ENCODE peak calls at places on chromosome 10, in seven cellular contexts. B, E, G, R, K, X and H are unnamed samples.

GRCh38 chr10:130192276-130192848 is 56.2 kb downstream of the GLRX3 start:
- DNase-seq in R (no peak), E (no peak), B (no peak), K (no peak), X (no peak), G (no peak), H (no peak)

GRCh38 chr10:593901-594457 is 95.5 kb downstream of the DIP2C start:
- DNase-seq in E (peak; percentile 86), K (no peak), X (no peak), G (no peak), R (no peak), B (no peak), H (no peak)

GRCh38 chr10:66292456-66292855 is 633.4 kb upstream of the LRRTM3 start:
- DNase-seq in E (no peak), G (no peak), K (no peak), X (no peak), R (no peak), B (no peak), H (no peak)

GRCh38 chr10:34405611-34406462 is 409.3 kb downstream of the PARD3 start:
- DNase-seq in X (no peak), G (no peak), B (no peak), R (no peak), K (peak; percentile 31), E (no peak), H (no peak)

GRCh38 chr10:100766693-100767427 is 21.5 kb downstream of the PAX2 start:
- DNase-seq in R (peak; percentile 76), K (no peak), X (no peak), G (no peak), B (peak; percentile 47), E (no peak), H (no peak)

GRCh38 chr10:64528294-64529002 is 1007.2 kb downstream of the REEP3 start:
- DNase-seq in R (peak; percentile 62), E (no peak), B (no peak), X (no peak), G (no peak), K (no peak), H (no peak)

GRCh38 chr10:30058111-30058510 is 1.3 kb downstream of the JCAD start:
- DNase-seq in B (no peak), E (no peak), K (no peak), R (no peak), X (no peak), G (no peak), H (no peak)

GRCh38 chr10:48253970-48254657 is 20.4 kb downstream of the FRMPD2 start:
- DNase-seq in X (no peak), E (no peak), R (no peak), B (no peak), K (peak; percentile 52), G (no peak), H (no peak)

GRCh38 chr10:29714096-29714874 is 79.5 kb upstream of the SVIL start:
- DNase-seq in B (no peak), E (peak; percentile 79), R (no peak), K (peak; percentile 83), G (peak; percentile 57), X (no peak), H (no peak)

GRCh38 chr10:32155075-32155516 is 98.9 kb upstream of the KIF5B start:
- DNase-seq in E (no peak), B (no peak), K (peak; percentile 84), X (no peak), G (no peak), R (no peak), H (no peak)

GRCh38 chr10:131146790-131147189 is 164.7 kb downstream of the TCERG1L start:
- DNase-seq in G (no peak), R (no peak), E (no peak), X (no peak), K (no peak), B (no peak), H (no peak)

GRCh38 chr10:79102056-79102874 is 33.5 kb downstream of the ZMIZ1 start:
- DNase-seq in G (no peak), R (peak; percentile 70), K (peak; percentile 72), B (peak; percentile 50), E (peak; percentile 71), X (peak; percentile 45), H (no peak)

GRCh38 chr10:73920084-73920483 is 9.2 kb downstream of the PLAU start:
- DNase-seq in B (no peak), E (no peak), G (no peak), X (peak; percentile 38), K (peak; percentile 50), R (peak; percentile 64), H (peak; percentile 86)

GRCh38 chr10:11687357-11687771 is 54.8 kb upstream of the ECHDC3 start:
- DNase-seq in R (no peak), X (peak; percentile 51), G (peak; percentile 32), E (no peak), K (no peak), B (no peak), H (no peak)

GRCh38 chr10:131424836-131425506 is 113.5 kb upstream of the TCERG1L start:
- DNase-seq in X (no peak), R (no peak), E (no peak), B (no peak), G (no peak), K (no peak), H (no peak)

GRCh38 chr10:129865413-129865812 is 98.7 kb downstream of the EBF3 start:
- DNase-seq in E (no peak), X (no peak), R (no peak), B (no peak), K (no peak), G (no peak), H (no peak)

GRCh38 chr10:116098411-116099019 is 174.5 kb downstream of the GFRA1 start:
- DNase-seq in K (peak; percentile 58), E (no peak), G (no peak), R (no peak), X (no peak), B (peak; percentile 26), H (no peak)

GRCh38 chr10:46232084-46232483 is 54.7 kb upstream of the ANTXRL start:
- DNase-seq in R (no peak), X (no peak), K (no peak), E (no peak), G (no peak), B (no peak), H (no peak)

GRCh38 chr10:110944997-110945396 is 25.6 kb downstream of the SHOC2 start:
- DNase-seq in X (no peak), B (no peak), E (peak; percentile 68), R (no peak), K (peak; percentile 71), G (no peak), H (peak; percentile 15)

GRCh38 chr10:113038183-113038582 is 88.1 kb downstream of the TCF7L2 start:
- DNase-seq in E (no peak), K (no peak), X (no peak), G (no peak), B (no peak), R (no peak), H (no peak)

GRCh38 chr10:113038985-113039384 is 88.9 kb downstream of the TCF7L2 start:
- DNase-seq in B (no peak), R (no peak), G (no peak), E (no peak), X (no peak), K (no peak), H (no peak)

GRCh38 chr10:113035724-113036312 is 85.8 kb downstream of the TCF7L2 start:
- DNase-seq in B (no peak), G (no peak), X (no peak), K (peak; percentile 57), E (no peak), R (no peak), H (no peak)

GRCh38 chr10:113037222-113037621 is 87.2 kb downstream of the TCF7L2 start:
- DNase-seq in E (no peak), X (no peak), G (no peak), K (no peak), R (peak; percentile 66), B (no peak), H (no peak)

GRCh38 chr10:113036636-113037035 is 86.6 kb downstream of the TCF7L2 start:
- DNase-seq in K (no peak), R (no peak), B (no peak), X (no peak), E (no peak), G (no peak), H (no peak)
- H3K79me2 ChIP-seq in K (peaks cover 100% of the 10 kb centered on the region), R (peaks cover 44% of the 10 kb centered on the region), B (peaks cover 100% of the 10 kb centered on the region), X (no peaks in the 10 kb centered on the region), E (no peaks in the 10 kb centered on the region), G (peaks cover 100% of the 10 kb centered on the region), H (no peaks in the 10 kb centered on the region)

GRCh38 chr10:50471583-50471975 is 152.2 kb downstream of the SGMS1 start:
- DNase-seq in E (no peak), R (no peak), B (no peak), X (no peak), G (no peak), K (no peak), H (no peak)

GRCh38 chr10:50469288-50469687 is 154.5 kb downstream of the SGMS1 start:
- DNase-seq in K (peak; percentile 65), X (no peak), B (no peak), R (no peak), E (peak; percentile 28), G (no peak), H (no peak)

GRCh38 chr10:50470798-50471582 is 152.8 kb downstream of the SGMS1 start:
- DNase-seq in X (no peak), R (no peak), G (no peak), K (peak; percentile 20), B (no peak), E (no peak), H (no peak)

GRCh38 chr10:50469778-50470193 is 154.0 kb downstream of the SGMS1 start:
- DNase-seq in G (no peak), R (no peak), K (peak; percentile 50), B (no peak), E (peak; percentile 13), X (no peak), H (no peak)

GRCh38 chr10:50470345-50470744 is 153.4 kb downstream of the SGMS1 start:
- DNase-seq in X (no peak), R (no peak), E (no peak), K (peak; percentile 8), G (no peak), B (peak; percentile 6), H (no peak)
- H3K4me3 ChIP-seq in X (no peak overlapping the region), R (no peak overlapping the region), E (no peak overlapping the region), K (no peak overlapping the region), G (no peak overlapping the region), B (no peak overlapping the region), H (no peak overlapping the region)

DNA sequence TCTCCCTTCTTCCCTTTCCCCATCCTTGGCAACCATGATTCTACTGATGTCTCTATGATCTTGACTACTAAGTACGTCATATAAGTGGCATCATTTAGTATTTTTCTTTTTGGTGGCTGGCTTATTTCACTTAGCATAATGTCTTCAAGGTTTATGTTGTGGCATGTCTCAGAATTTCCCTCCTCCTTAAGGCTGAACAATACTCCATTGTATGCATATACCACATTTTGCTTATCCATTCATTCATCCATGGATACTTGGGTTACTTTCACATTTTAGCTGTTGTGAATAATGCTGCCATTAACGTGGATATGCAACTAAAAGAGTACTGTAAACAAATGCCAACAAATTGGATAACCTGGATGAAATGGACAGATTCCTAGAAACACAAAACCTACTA is 60.8 kb downstream of the BMPR1A start:
- DNase-seq in K (no peak), X (no peak), G (no peak), R (no peak), E (no peak), B (no peak), H (no peak)
- H3K79me2 ChIP-seq in K (peaks cover 100% of the 10 kb centered on the region), X (peaks cover 42% of the 10 kb centered on the region), G (peaks cover 67% of the 10 kb centered on the region), R (peaks cover 100% of the 10 kb centered on the region), E (peaks cover 40% of the 10 kb centered on the region), B (peaks cover 100% of the 10 kb centered on the region), H (no peaks in the 10 kb centered on the region)

GRCh38 chr10:93198401-93199175 is 124.9 kb downstream of the CYP26A1 start:
- DNase-seq in G (no peak), R (no peak), E (peak; percentile 51), K (peak; percentile 70), B (peak; percentile 30), X (no peak), H (no peak)
- H3K4me3 ChIP-seq in G (no peak overlapping the region), R (no peak overlapping the region), E (peak overlapping the region; percentile 67), K (peak overlapping the region; percentile 69), B (no peak overlapping the region), X (no peak overlapping the region), H (no peak overlapping the region)

GRCh38 chr10:3098689-3099088 is 31.3 kb downstream of the PFKP start:
- DNase-seq in G (no peak), E (no peak), X (no peak), R (no peak), K (no peak), B (no peak), H (no peak)
- H3K79me2 ChIP-seq in G (peaks cover 83% of the 10 kb centered on the region), E (peaks cover 43% of the 10 kb centered on the region), X (peaks cover 65% of the 10 kb centered on the region), R (peaks cover 77% of the 10 kb centered on the region), K (peaks cover 61% of the 10 kb centered on the region), B (peaks cover 13% of the 10 kb centered on the region), H (peaks cover 41% of the 10 kb centered on the region)